ENCODE peak calls at places on chromosomes 12 and 14, in nine cellular contexts. One of them, this sample, is unnamed.

GRCh38 chr14:101719045-101719645 is 42.4 kb upstream of the PPP2R5C start:
- DNase-seq in IMR-90: no peak
- DNase-seq in H1: no peak
- DNase-seq in endothelial cell: no peak
- DNase-seq in colonic mucosa: peak; percentile 15
- DNase-seq in A673: no peak
- DNase-seq in lower leg skin: peak; percentile 76
- DNase-seq in choroid plexus epithelial cell: no peak
- DNase-seq in cardiac muscle cell: no peak
- DNase-seq in this sample: peak; percentile 73

GRCh38 chr14:51652168-51653095 is 722 bp downstream of the FRMD6 start:
- DNase-seq in lower leg skin: peak; percentile 94
- DNase-seq in colonic mucosa: peak; percentile 32
- DNase-seq in A673: no peak
- DNase-seq in H1: peak; percentile 83
- DNase-seq in cardiac muscle cell: no peak
- DNase-seq in IMR-90: no peak
- DNase-seq in endothelial cell: peak; percentile 56
- DNase-seq in choroid plexus epithelial cell: no peak
- DNase-seq in this sample: peak; percentile 86

GRCh38 chr12:55737581-55738112 is 5.3 kb upstream of the GDF11 start:
- DNase-seq in H1: no peak
- DNase-seq in choroid plexus epithelial cell: no peak
- DNase-seq in colonic mucosa: no peak
- DNase-seq in A673: peak; percentile 58
- DNase-seq in cardiac muscle cell: no peak
- DNase-seq in endothelial cell: no peak
- DNase-seq in IMR-90: no peak
- DNase-seq in lower leg skin: peak; percentile 70
- DNase-seq in this sample: no peak

GRCh38 chr14:70188608-70189540 is at the start of gene SLC8A3:
- DNase-seq in IMR-90: peak; percentile 37
- DNase-seq in colonic mucosa: peak; percentile 22
- DNase-seq in H1: peak; percentile 73
- DNase-seq in A673: peak; percentile 63
- DNase-seq in lower leg skin: no peak
- DNase-seq in endothelial cell: peak; percentile 55
- DNase-seq in choroid plexus epithelial cell: peak; percentile 48
- DNase-seq in cardiac muscle cell: peak; percentile 37
- DNase-seq in this sample: no peak

GRCh38 chr14:69002069-69002468 is 23.0 kb upstream of the ACTN1 start:
- DNase-seq in H1: no peak
- DNase-seq in lower leg skin: no peak
- DNase-seq in endothelial cell: peak; percentile 8
- DNase-seq in colonic mucosa: peak; percentile 39
- DNase-seq in choroid plexus epithelial cell: peak; percentile 52
- DNase-seq in cardiac muscle cell: no peak
- DNase-seq in A673: no peak
- DNase-seq in IMR-90: no peak
- DNase-seq in this sample: no peak

GRCh38 chr12:90216815-90217214 is 508.2 kb upstream of the ATP2B1 start:
- DNase-seq in colonic mucosa: no peak
- DNase-seq in A673: no peak
- DNase-seq in choroid plexus epithelial cell: peak; percentile 32
- DNase-seq in cardiac muscle cell: peak; percentile 25
- DNase-seq in H1: no peak
- DNase-seq in IMR-90: no peak
- DNase-seq in lower leg skin: no peak
- DNase-seq in endothelial cell: no peak
- DNase-seq in this sample: no peak

GRCh38 chr12:110577717-110578521 is 5.2 kb downstream of the PPTC7 start:
- DNase-seq in cardiac muscle cell: peak; percentile 65
- DNase-seq in A673: peak; percentile 25
- DNase-seq in IMR-90: peak; percentile 88
- DNase-seq in choroid plexus epithelial cell: peak; percentile 82
- DNase-seq in endothelial cell: no peak
- DNase-seq in colonic mucosa: peak; percentile 83
- DNase-seq in lower leg skin: no peak
- DNase-seq in H1: no peak
- DNase-seq in this sample: no peak

GRCh38 chr12:93177208-93178153 is 200.2 kb upstream of the NUDT4 start:
- DNase-seq in lower leg skin: no peak
- DNase-seq in cardiac muscle cell: peak; percentile 85
- DNase-seq in colonic mucosa: no peak
- DNase-seq in IMR-90: no peak
- DNase-seq in H1: no peak
- DNase-seq in endothelial cell: no peak
- DNase-seq in choroid plexus epithelial cell: peak; percentile 85
- DNase-seq in A673: no peak
- DNase-seq in this sample: no peak

GRCh38 chr14:52076334-52076733 is 7.5 kb upstream of the NID2 start:
- DNase-seq in IMR-90: peak; percentile 66
- DNase-seq in H1: no peak
- DNase-seq in lower leg skin: no peak
- DNase-seq in A673: no peak
- DNase-seq in choroid plexus epithelial cell: no peak
- DNase-seq in colonic mucosa: no peak
- DNase-seq in cardiac muscle cell: peak; percentile 48
- DNase-seq in endothelial cell: no peak
- DNase-seq in this sample: no peak

GRCh38 chr12:3882896-3883564 is 9.8 kb upstream of the PARP11 start:
- DNase-seq in endothelial cell: no peak
- DNase-seq in colonic mucosa: no peak
- DNase-seq in A673: peak; percentile 21
- DNase-seq in choroid plexus epithelial cell: peak; percentile 50
- DNase-seq in cardiac muscle cell: peak; percentile 32
- DNase-seq in IMR-90: peak; percentile 19
- DNase-seq in lower leg skin: no peak
- DNase-seq in H1: no peak
- DNase-seq in this sample: no peak

GRCh38 chr14:67515386-67516079 is 17.6 kb upstream of the PLEKHH1 start:
- DNase-seq in cardiac muscle cell: peak; percentile 14
- DNase-seq in A673: peak; percentile 36
- DNase-seq in endothelial cell: no peak
- DNase-seq in IMR-90: no peak
- DNase-seq in H1: peak; percentile 63
- DNase-seq in colonic mucosa: peak; percentile 40
- DNase-seq in choroid plexus epithelial cell: no peak
- DNase-seq in lower leg skin: no peak
- DNase-seq in this sample: no peak

GRCh38 chr12:25997401-25997973 is 39.0 kb downstream of the RASSF8 start:
- DNase-seq in colonic mucosa: no peak
- DNase-seq in choroid plexus epithelial cell: peak; percentile 93
- DNase-seq in H1: no peak
- DNase-seq in IMR-90: peak; percentile 93
- DNase-seq in A673: peak; percentile 93
- DNase-seq in endothelial cell: no peak
- DNase-seq in lower leg skin: no peak
- DNase-seq in cardiac muscle cell: peak; percentile 93
- DNase-seq in this sample: no peak

GRCh38 chr12:130860311-130860710 is 11.6 kb upstream of the RAN start:
- DNase-seq in lower leg skin: no peak
- DNase-seq in colonic mucosa: no peak
- DNase-seq in choroid plexus epithelial cell: no peak
- DNase-seq in IMR-90: no peak
- DNase-seq in H1: no peak
- DNase-seq in cardiac muscle cell: no peak
- DNase-seq in endothelial cell: no peak
- DNase-seq in A673: no peak
- DNase-seq in this sample: no peak

GRCh38 chr14:105138021-105138541 is 30.5 kb downstream of the JAG2 start:
- DNase-seq in colonic mucosa: no peak
- DNase-seq in H1: no peak
- DNase-seq in IMR-90: no peak
- DNase-seq in lower leg skin: peak; percentile 82
- DNase-seq in endothelial cell: peak; percentile 8
- DNase-seq in choroid plexus epithelial cell: no peak
- DNase-seq in A673: no peak
- DNase-seq in cardiac muscle cell: no peak
- DNase-seq in this sample: no peak

GRCh38 chr12:1281683-1282366 is 290.8 kb downstream of the ERC1 start:
- DNase-seq in H1: no peak
- DNase-seq in IMR-90: peak; percentile 92
- DNase-seq in colonic mucosa: no peak
- DNase-seq in lower leg skin: no peak
- DNase-seq in cardiac muscle cell: peak; percentile 66
- DNase-seq in choroid plexus epithelial cell: peak; percentile 82
- DNase-seq in A673: no peak
- DNase-seq in endothelial cell: no peak
- DNase-seq in this sample: no peak

GRCh38 chr14:95220663-95221231 is 63.4 kb upstream of the DICER1 start:
- DNase-seq in choroid plexus epithelial cell: peak; percentile 90
- DNase-seq in cardiac muscle cell: peak; percentile 66
- DNase-seq in lower leg skin: peak; percentile 23
- DNase-seq in H1: no peak
- DNase-seq in colonic mucosa: no peak
- DNase-seq in IMR-90: peak; percentile 23
- DNase-seq in endothelial cell: no peak
- DNase-seq in A673: no peak
- DNase-seq in this sample: no peak

DNA sequence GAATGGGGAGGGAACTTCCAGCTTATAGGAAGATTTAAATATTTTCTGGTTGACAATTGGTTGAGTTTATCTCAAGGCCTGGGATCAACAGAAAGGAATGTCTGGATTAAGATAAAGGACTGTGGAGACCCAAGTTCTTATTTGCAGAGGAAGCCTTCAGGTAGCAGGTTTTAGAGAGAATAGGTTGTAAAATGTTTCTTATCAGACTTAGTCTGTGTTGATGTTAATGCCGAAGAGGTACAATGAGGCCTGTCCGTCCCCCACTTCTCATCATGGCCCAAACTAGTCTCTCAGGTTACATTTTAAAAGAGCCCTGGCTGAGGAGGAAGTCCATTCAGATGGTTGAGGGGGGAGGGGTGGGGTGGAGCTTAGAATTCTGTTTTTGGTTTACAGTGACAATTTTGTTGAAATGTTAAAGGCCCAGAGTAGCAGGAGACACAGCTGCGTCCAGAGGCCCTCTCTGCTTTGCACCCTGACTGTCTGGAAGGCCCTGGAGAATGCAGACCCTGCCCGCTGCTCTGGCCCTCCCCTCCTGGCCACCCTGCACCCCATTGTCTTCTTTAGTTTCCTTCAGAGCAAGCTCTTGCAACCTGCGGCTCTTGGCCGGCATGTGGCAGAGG is 672.5 kb upstream of the TMEM132C start:
- DNase-seq in IMR-90: no peak
- DNase-seq in H1: peak; percentile 57
- DNase-seq in colonic mucosa: no peak
- DNase-seq in A673: no peak
- DNase-seq in choroid plexus epithelial cell: no peak
- DNase-seq in cardiac muscle cell: no peak
- DNase-seq in endothelial cell: no peak
- DNase-seq in lower leg skin: no peak
- DNase-seq in this sample: no peak
- TF ChIP-seq CTCF in IMR-90: no peak
- TF ChIP-seq CTCF in H1: no peak
- TF ChIP-seq CTCF in colonic mucosa: no peak
- TF ChIP-seq CTCF in A673: no peak
- TF ChIP-seq CTCF in choroid plexus epithelial cell: no peak
- TF ChIP-seq CTCF in cardiac muscle cell: no peak
- TF ChIP-seq CTCF in endothelial cell: no peak
- TF ChIP-seq CTCF in lower leg skin: no peak
- TF ChIP-seq CTCF in this sample: no peak

DNA sequence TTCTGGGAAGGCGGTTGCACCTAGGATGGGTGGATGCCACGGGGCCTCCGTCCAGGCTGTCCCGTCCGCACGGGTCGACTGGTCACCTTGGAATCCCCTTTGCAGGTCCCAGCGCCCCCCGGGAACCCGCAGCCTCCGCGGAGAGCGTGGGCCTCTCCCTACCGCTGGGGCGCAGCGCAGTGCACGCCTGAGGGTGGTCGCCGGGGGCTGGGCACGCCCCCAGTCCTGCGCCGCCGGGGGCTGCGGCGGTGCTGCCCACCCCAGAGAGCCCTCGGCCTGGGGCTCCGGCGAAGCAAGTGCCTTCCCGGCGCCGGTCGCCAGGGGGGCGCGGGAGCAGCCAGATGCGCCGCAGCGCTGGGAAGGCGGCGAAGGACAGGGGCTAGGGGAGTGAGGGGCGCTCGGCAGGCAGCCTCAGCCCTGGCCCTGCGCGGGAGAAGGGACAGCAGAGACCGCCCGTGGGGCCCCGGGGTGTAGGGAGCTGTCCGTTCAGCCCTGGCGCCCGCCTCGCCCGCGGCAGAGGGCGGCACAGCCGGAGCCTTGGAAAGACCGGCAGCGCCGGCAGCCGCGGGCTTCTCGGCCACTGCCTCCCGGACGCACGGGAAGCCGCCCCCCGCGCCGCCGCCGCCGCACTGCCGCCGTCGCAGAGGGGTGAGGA is 527 bp downstream of the ZDHHC22 start:
- DNase-seq in choroid plexus epithelial cell: peak; percentile 38
- DNase-seq in A673: peak; percentile 54
- DNase-seq in H1: peak; percentile 91
- DNase-seq in lower leg skin: no peak
- DNase-seq in colonic mucosa: no peak
- DNase-seq in cardiac muscle cell: peak; percentile 40
- DNase-seq in endothelial cell: peak; percentile 87
- DNase-seq in IMR-90: peak; percentile 18
- DNase-seq in this sample: no peak
- TF ChIP-seq CTCF in choroid plexus epithelial cell: peak; percentile 38
- TF ChIP-seq CTCF in A673: peak; percentile 36
- TF ChIP-seq CTCF in H1: peak; percentile 79
- TF ChIP-seq CTCF in lower leg skin: no peak
- TF ChIP-seq CTCF in colonic mucosa: peak; percentile 16
- TF ChIP-seq CTCF in cardiac muscle cell: peak; percentile 38
- TF ChIP-seq CTCF in endothelial cell: peak; percentile 87
- TF ChIP-seq CTCF in IMR-90: peak; percentile 9
- TF ChIP-seq CTCF in this sample: peak; percentile 59

DNA sequence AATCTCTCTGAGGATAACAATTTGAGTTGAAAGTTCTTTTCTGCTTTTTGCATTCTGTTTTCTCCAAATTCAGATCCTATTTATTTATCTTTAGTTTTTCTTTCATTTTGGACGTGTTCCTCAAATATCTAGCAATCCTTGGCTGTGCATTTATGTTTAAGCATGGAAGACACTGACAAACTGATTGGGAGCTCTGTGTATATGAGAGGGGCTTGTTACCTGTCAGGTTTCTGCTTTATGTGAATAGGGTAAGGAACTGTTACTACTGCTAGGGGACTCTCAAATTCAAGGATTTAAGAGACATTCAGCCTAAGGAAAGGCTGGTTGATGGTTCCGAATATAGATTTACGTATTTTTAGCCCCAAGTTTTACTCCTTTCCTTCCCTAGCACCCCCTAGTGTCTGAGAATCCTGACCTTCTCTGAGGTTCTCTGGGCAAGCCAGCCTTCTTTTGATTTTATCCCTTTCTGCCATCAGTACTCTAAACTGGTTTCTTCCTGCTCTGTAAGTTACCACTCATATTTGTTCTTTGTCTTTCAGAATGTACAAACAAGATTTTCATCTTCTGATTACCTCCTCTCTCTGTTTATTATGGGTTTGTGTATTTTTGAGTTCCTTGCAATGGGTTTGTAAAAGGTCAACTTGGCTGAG is 30.5 kb downstream of the YLPM1 start:
- DNase-seq in colonic mucosa: no peak
- DNase-seq in A673: peak; percentile 43
- DNase-seq in endothelial cell: peak; percentile 33
- DNase-seq in lower leg skin: no peak
- DNase-seq in cardiac muscle cell: peak; percentile 25
- DNase-seq in H1: no peak
- DNase-seq in choroid plexus epithelial cell: peak; percentile 36
- DNase-seq in IMR-90: no peak
- DNase-seq in this sample: no peak
- TF ChIP-seq CTCF in colonic mucosa: no peak
- TF ChIP-seq CTCF in A673: peak; percentile 52
- TF ChIP-seq CTCF in endothelial cell: no peak
- TF ChIP-seq CTCF in lower leg skin: no peak
- TF ChIP-seq CTCF in cardiac muscle cell: peak; percentile 43
- TF ChIP-seq CTCF in H1: peak; percentile 40
- TF ChIP-seq CTCF in choroid plexus epithelial cell: peak; percentile 63
- TF ChIP-seq CTCF in IMR-90: peak; percentile 26
- TF ChIP-seq CTCF in this sample: peak; percentile 35

GRCh38 chr14:92880851-92881250 is 42.1 kb upstream of the CHGA start:
- DNase-seq in lower leg skin: no peak
- DNase-seq in choroid plexus epithelial cell: peak; percentile 58
- DNase-seq in cardiac muscle cell: peak; percentile 65
- DNase-seq in colonic mucosa: no peak
- DNase-seq in IMR-90: peak; percentile 2
- DNase-seq in H1: peak; percentile 58
- DNase-seq in A673: peak; percentile 62
- DNase-seq in endothelial cell: no peak
- DNase-seq in this sample: no peak
- TF ChIP-seq CTCF in lower leg skin: no peak
- TF ChIP-seq CTCF in choroid plexus epithelial cell: peak; percentile 55
- TF ChIP-seq CTCF in cardiac muscle cell: peak; percentile 52
- TF ChIP-seq CTCF in colonic mucosa: no peak
- TF ChIP-seq CTCF in IMR-90: no peak
- TF ChIP-seq CTCF in H1: peak; percentile 71
- TF ChIP-seq CTCF in A673: peak; percentile 55
- TF ChIP-seq CTCF in endothelial cell: no peak
- TF ChIP-seq CTCF in this sample: peak; percentile 44

This sample was measured in osteocyte.